ENCODE peak calls at places on chromosomes 6 and 20, in four cellular contexts. W, A, T and K are unnamed samples.

GRCh38 chr20:54251093-54251492 is 43.2 kb downstream of the PFDN4 start:
- DNase-seq in W (no peak), A (no peak), T (peak), K (no peak)

GRCh38 chr6:166836785-166837718 is 119.3 kb downstream of the RNASET2 start:
- DNase-seq in A (no peak), T (no peak), W (no peak), K (no peak)

GRCh38 chr6:112332274-112332673 is 14.9 kb upstream of the RFPL4B start:
- DNase-seq in W (no peak), A (no peak), T (no peak), K (no peak)

GRCh38 chr20:461254-462198 is 807 bp downstream of the TBC1D20 start:
- DNase-seq in T (peak), W (peak), A (peak), K (no peak)

GRCh38 chr6:41682497-41682961 is 44.3 kb downstream of the MDFI start:
- DNase-seq in A (no peak), T (peak), W (peak), K (no peak)

GRCh38 chr6:35146453-35146852 is 5.3 kb upstream of the TCP11 start:
- DNase-seq in A (peak), T (peak), W (no peak), K (no peak)

GRCh38 chr20:49054032-49054643 is 8.0 kb downstream of the CSE1L start:
- DNase-seq in W (no peak), T (no peak), A (peak), K (no peak)

GRCh38 chr6:68728580-68728979 is 93.5 kb downstream of the ADGRB3 start:
- DNase-seq in W (no peak), A (no peak), T (no peak), K (no peak)

GRCh38 chr20:62641749-62642665 is at the start of gene SLCO4A1:
- DNase-seq in T (peak), A (peak), W (peak), K (no peak)

GRCh38 chr6:117591405-117591804 is 10.9 kb downstream of the GOPC start:
- DNase-seq in W (no peak), T (no peak), A (no peak), K (no peak)

GRCh38 chr20:61936701-61937131 is 129.0 kb downstream of the TAF4 start:
- DNase-seq in T (no peak), A (no peak), W (no peak), K (no peak)

GRCh38 chr20:47677314-47678129 is 107.8 kb downstream of the SULF2 start:
- DNase-seq in T (peak), W (peak), A (peak), K (peak)

GRCh38 chr6:2061880-2062279 is 183.5 kb downstream of the GMDS start:
- DNase-seq in A (no peak), T (no peak), W (no peak), K (peak)

GRCh38 chr6:157943249-157943963 is 38.3 kb upstream of the SYNJ2 start:
- DNase-seq in W (no peak), T (no peak), A (no peak), K (no peak)

GRCh38 chr20:24684954-24685691 is 215.7 kb downstream of the SYNDIG1 start:
- DNase-seq in W (no peak), A (no peak), T (peak), K (no peak)

GRCh38 chr6:112595201-112595600 is 248.1 kb downstream of the RFPL4B start:
- DNase-seq in A (no peak), W (no peak), T (no peak), K (no peak)

GRCh38 chr6:112636650-112637260 is 289.6 kb downstream of the RFPL4B start:
- DNase-seq in T (no peak), W (no peak), A (no peak), K (peak)

GRCh38 chr6:106745396-106745795 is 116.0 kb downstream of the QRSL1 start:
- DNase-seq in W (no peak), A (no peak), T (peak), K (no peak)

GRCh38 chr6:112243861-112244415 is 10.4 kb downstream of the LAMA4 start:
- DNase-seq in W (no peak), A (no peak), T (no peak), K (no peak)

GRCh38 chr20:52766645-52767435 is 205.3 kb upstream of the TSHZ2 start:
- DNase-seq in A (no peak), T (no peak), W (no peak), K (no peak)

GRCh38 chr6:75563032-75563431 is 38.6 kb upstream of the SENP6 start:
- DNase-seq in W (no peak), T (peak), A (peak), K (no peak)

GRCh38 chr20:20060234-20060998 is 8.1 kb downstream of the CFAP61 start:
- DNase-seq in W (no peak), A (no peak), T (peak), K (no peak)

GRCh38 chr6:136076496-136076895 is 173.6 kb downstream of the MTFR2 start:
- DNase-seq in A (no peak), W (no peak), T (no peak), K (no peak)

GRCh38 chr6:44237813-44238433 is 9.0 kb upstream of the HSP90AB1 start:
- DNase-seq in W (peak), T (peak), A (peak), K (no peak)

GRCh38 chr6:81067057-81067456 is 685.4 kb downstream of the TENT5A start:
- DNase-seq in T (no peak), A (no peak), W (no peak), K (no peak)

GRCh38 chr6:134537146-134537555 is 219.2 kb upstream of the SGK1 start:
- DNase-seq in W (no peak), T (no peak), A (peak), K (peak)

GRCh38 chr20:32674362-32674789 is 635 bp upstream of the C20orf203 start:
- DNase-seq in W (peak), T (peak), A (peak), K (peak)

GRCh38 chr20:20489054-20489453 is 121.2 kb downstream of the INSM1 start:
- DNase-seq in T (no peak), W (no peak), A (no peak), K (no peak)

GRCh38 chr6:89611666-89612065 is 26.9 kb downstream of the LYRM2 start:
- DNase-seq in A (peak), T (no peak), W (no peak), K (peak)